ENCODE peak calls at places on chromosomes 6 and 20, in ten cellular contexts. V is activated T-cell treated with anti-CD3 and anti-CD28 coated beads for 1 hour, F is hepatocyte, P is AG20443, W is GM06990, X is endothelial cell, I is NCI-H1092 treated with DMSO at 0.1 percent for 48 hours, O is HEK293T, Q is AG04449, D is foreskin fibroblast. U is an unnamed sample.

GRCh38 chr6:143842468-143842901 is 653 bp upstream of the LTV1 start:
- DNase-seq in V (no peak), F (no peak), P (no peak), W (no peak), X (no peak), I (no peak), O (no peak), Q (no peak), D (no peak), U (no peak)

GRCh38 chr20:50762435-50763201 is 31.2 kb downstream of the PARD6B start:
- DNase-seq in V (no peak), F (peak), P (peak), W (no peak), X (no peak), I (peak), O (no peak), Q (no peak), D (peak), U (peak)

GRCh38 chr6:167973092-167973880 is 24.2 kb upstream of the KIF25 start:
- DNase-seq in V (no peak), F (no peak), P (no peak), W (no peak), X (no peak), I (no peak), O (no peak), Q (no peak), D (no peak), U (no peak)

GRCh38 chr6:113564401-113565161 is 292.6 kb upstream of the MARCKS start:
- DNase-seq in V (no peak), F (peak), P (peak), W (peak), X (peak), I (peak), O (no peak), Q (peak), D (peak), U (peak)

GRCh38 chr6:142421285-142422202 is 119.7 kb downstream of the ADGRG6 start:
- DNase-seq in V (no peak), F (no peak), P (no peak), W (no peak), X (no peak), I (no peak), O (no peak), Q (no peak), D (no peak), U (no peak)

GRCh38 chr20:4295226-4295625 is 279.9 kb upstream of the RNF24 start:
- DNase-seq in V (no peak), F (no peak), P (no peak), W (no peak), X (no peak), I (no peak), O (no peak), Q (no peak), D (no peak), U (no peak)

GRCh38 chr6:84428300-84428907 is 201.0 kb upstream of the CEP162 start:
- DNase-seq in V (no peak), F (peak), P (peak), W (no peak), X (peak), I (peak), O (peak), Q (peak), D (peak), U (peak)

GRCh38 chr6:112879920-112880413 is 532.8 kb downstream of the RFPL4B start:
- DNase-seq in V (no peak), F (peak), P (no peak), W (peak), X (no peak), I (no peak), O (no peak), Q (no peak), D (peak), U (peak)

GRCh38 chr6:4668271-4669179 is 107.7 kb upstream of the CDYL start:
- DNase-seq in V (no peak), F (no peak), P (peak), W (no peak), X (no peak), I (no peak), O (no peak), Q (no peak), D (peak), U (no peak)

GRCh38 chr20:16111132-16111852 is 462.0 kb downstream of the KIF16B start:
- DNase-seq in V (no peak), F (no peak), P (no peak), W (no peak), X (no peak), I (no peak), O (no peak), Q (no peak), D (no peak), U (no peak)

GRCh38 chr6:26232950-26233607 is 131.9 kb upstream of the BTN3A2 start:
- DNase-seq in V (no peak), F (no peak), P (no peak), W (peak), X (no peak), I (no peak), O (no peak), Q (no peak), D (no peak), U (peak)

GRCh38 chr6:142845143-142845571 is 99.8 kb downstream of the HIVEP2 start:
- DNase-seq in V (no peak), F (no peak), P (no peak), W (no peak), X (no peak), I (no peak), O (no peak), Q (no peak), D (no peak), U (no peak)